ENCODE peak calls at places on chromosome 13, in five cellular contexts. One of them, this sample, is unnamed.

GRCh38 chr13:109175666-109176065 is 546.3 kb downstream of the MYO16 start:
- DNase-seq in K562: no peak
- DNase-seq in GM12878: no peak
- DNase-seq in HepG2: no peak
- DNase-seq in H1: no peak
- DNase-seq in this sample: no peak

GRCh38 chr13:93286047-93286446 is 59.4 kb downstream of the GPC6 start:
- DNase-seq in K562: no peak
- DNase-seq in GM12878: no peak
- DNase-seq in HepG2: no peak
- DNase-seq in H1: no peak
- DNase-seq in this sample: no peak

GRCh38 chr13:50230365-50230978 is 215.2 kb downstream of the KCNRG start:
- DNase-seq in K562: no peak
- DNase-seq in GM12878: no peak
- DNase-seq in HepG2: peak
- DNase-seq in H1: no peak
- DNase-seq in this sample: no peak

GRCh38 chr13:99800004-99800403 is 171.6 kb downstream of the ZIC5 start:
- DNase-seq in K562: peak
- DNase-seq in GM12878: no peak
- DNase-seq in HepG2: no peak
- DNase-seq in H1: no peak
- DNase-seq in this sample: no peak

GRCh38 chr13:31530883-31531282 is 208.4 kb upstream of the RXFP2 start:
- DNase-seq in K562: no peak
- DNase-seq in GM12878: no peak
- DNase-seq in HepG2: no peak
- DNase-seq in H1: no peak
- DNase-seq in this sample: no peak

GRCh38 chr13:109348514-109349340 is 437.7 kb downstream of the IRS2 start:
- DNase-seq in K562: no peak
- DNase-seq in GM12878: no peak
- DNase-seq in HepG2: no peak
- DNase-seq in H1: no peak
- DNase-seq in this sample: no peak

GRCh38 chr13:113620036-113620435 is 35.5 kb downstream of the TFDP1 start:
- DNase-seq in K562: no peak
- DNase-seq in GM12878: no peak
- DNase-seq in HepG2: no peak
- DNase-seq in H1: no peak
- DNase-seq in this sample: peak

GRCh38 chr13:66665991-66666390 is 564.1 kb downstream of the PCDH9 start:
- DNase-seq in K562: no peak
- DNase-seq in GM12878: no peak
- DNase-seq in HepG2: no peak
- DNase-seq in H1: no peak
- DNase-seq in this sample: peak

GRCh38 chr13:30618938-30619289 is 1.2 kb downstream of the USPL1 start:
- DNase-seq in K562: no peak
- DNase-seq in GM12878: no peak
- DNase-seq in HepG2: no peak
- DNase-seq in H1: no peak
- DNase-seq in this sample: no peak

GRCh38 chr13:80029170-80029569 is 311.8 kb downstream of the SPRY2 start:
- DNase-seq in K562: no peak
- DNase-seq in GM12878: no peak
- DNase-seq in HepG2: no peak
- DNase-seq in H1: no peak
- DNase-seq in this sample: no peak

GRCh38 chr13:98878421-98879126 is 99.3 kb downstream of the DOCK9 start:
- DNase-seq in K562: no peak
- DNase-seq in GM12878: no peak
- DNase-seq in HepG2: no peak
- DNase-seq in H1: no peak
- DNase-seq in this sample: no peak

GRCh38 chr13:40781717-40782116 is 7.7 kb upstream of the SLC25A15 start:
- DNase-seq in K562: no peak
- DNase-seq in GM12878: no peak
- DNase-seq in HepG2: no peak
- DNase-seq in H1: no peak
- DNase-seq in this sample: no peak

GRCh38 chr13:61202042-61202441 is 213.6 kb downstream of the PCDH20 start:
- DNase-seq in K562: no peak
- DNase-seq in GM12878: no peak
- DNase-seq in HepG2: no peak
- DNase-seq in H1: no peak
- DNase-seq in this sample: no peak
- TF ChIP-seq CHD2 in K562: no peak
- TF ChIP-seq CHD2 in GM12878: no peak
- TF ChIP-seq CHD2 in HepG2: no peak
- TF ChIP-seq CHD2 in H1: no peak
- TF ChIP-seq CHD2 in this sample: no peak

DNA sequence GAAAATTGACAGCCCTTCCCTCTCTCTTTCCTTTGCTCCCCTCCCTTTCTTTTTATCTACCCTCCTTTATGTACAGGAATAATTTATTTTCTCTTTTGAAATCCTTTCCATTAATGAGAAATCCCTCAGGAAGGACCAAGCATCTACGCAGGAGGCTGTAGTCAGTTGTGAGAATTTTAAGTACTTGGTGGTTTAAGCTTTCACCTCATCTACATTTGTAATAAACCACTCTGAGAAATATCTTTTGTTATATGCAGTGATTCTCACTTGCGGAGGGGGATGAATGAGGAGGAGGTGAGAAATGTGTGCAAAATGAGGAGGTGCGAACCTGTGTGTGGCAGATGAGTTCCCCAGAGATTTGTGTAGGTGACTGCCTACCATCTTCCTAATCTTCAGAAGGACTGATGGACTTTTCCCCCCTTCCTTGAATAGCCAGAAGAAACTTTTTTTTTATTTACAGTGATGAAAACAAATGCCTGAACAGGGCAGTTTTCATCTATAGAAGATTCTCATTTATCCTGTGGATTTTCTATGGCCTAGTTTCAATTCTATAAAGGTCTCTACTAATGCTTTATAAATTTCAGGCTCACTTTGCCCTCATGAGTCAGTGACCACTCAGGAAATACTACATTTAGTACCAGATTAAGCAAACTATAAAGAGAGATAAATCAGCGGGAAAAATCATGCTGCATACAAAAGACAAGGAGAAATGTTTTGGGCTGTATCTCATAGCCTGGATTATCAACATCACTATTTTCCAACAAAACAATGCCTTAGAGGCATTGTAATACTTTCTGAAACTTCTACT is 118.3 kb downstream of the LHFPL6 start:
- DNase-seq in K562: no peak
- DNase-seq in GM12878: no peak
- DNase-seq in HepG2: no peak
- DNase-seq in H1: no peak
- DNase-seq in this sample: no peak
- TF ChIP-seq JUND in K562: no peak
- TF ChIP-seq JUND in GM12878: no peak
- TF ChIP-seq JUND in HepG2: no peak
- TF ChIP-seq JUND in H1: no peak
- TF ChIP-seq JUND in this sample: peak

DNA sequence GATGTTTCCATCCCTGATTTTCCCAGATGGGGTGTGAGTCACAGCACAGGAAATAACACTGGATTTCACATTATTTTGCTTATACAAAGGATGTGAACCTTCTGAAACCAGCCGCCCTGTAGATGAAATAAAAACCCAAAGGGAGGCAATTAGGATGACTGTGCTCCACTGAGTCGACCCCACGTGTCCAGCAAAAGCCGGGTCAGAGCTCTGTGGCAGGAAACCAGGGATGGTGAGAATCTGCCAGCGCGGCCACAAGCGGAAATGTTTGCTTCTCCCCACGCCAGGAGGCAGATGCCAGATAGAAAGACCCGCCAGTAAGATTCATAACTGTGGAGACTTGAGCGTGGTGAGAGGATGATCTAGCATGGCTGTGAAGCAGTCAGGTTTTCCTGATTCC is 764.4 kb downstream of the LIG4 start:
- DNase-seq in K562: no peak
- DNase-seq in GM12878: no peak
- DNase-seq in HepG2: no peak
- DNase-seq in H1: no peak
- DNase-seq in this sample: no peak
- TF ChIP-seq CHD2 in K562: no peak
- TF ChIP-seq CHD2 in GM12878: no peak
- TF ChIP-seq CHD2 in HepG2: no peak
- TF ChIP-seq CHD2 in H1: no peak
- TF ChIP-seq CHD2 in this sample: no peak

DNA sequence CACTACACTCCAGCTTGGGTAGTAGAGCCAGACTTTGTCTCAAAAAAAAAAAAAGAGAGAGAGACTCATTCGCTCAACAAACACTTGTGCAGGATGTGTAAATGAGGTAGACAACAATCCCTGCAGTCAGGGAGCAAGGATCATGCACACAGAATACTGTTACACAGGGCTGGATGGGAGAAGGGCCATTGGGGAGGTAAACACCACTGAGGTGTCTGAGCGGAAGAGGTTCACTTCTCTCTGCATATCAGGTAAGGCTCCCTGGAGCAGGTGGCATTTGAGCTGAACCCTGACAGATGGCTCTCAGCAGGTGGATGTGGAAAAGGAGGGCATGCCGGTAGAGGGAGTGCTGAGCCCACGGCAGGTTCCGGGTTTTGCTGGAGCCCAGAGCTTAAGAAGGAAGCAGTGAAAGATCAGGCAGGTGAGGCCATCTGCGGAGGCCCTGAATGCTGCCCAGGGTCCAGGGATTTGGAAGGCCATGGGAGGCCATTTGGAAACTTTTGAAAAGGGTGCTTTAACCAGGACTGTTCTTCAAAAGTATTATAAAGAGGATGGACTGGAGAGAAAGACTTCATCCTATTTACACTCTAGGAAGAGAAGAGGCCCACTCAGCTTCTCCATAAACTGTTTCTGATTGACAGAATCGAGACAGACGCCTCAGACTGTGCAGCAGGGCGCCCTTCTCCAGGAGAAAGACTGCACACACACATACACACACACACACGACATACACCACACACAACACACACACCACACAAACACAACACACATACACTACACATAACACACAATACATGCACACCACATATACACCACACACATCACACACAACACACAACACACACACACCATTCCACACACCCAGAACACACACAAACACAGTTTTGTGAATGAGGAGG is 199.4 kb downstream of the USP12 start:
- DNase-seq in K562: peak
- DNase-seq in GM12878: no peak
- DNase-seq in HepG2: peak
- DNase-seq in H1: peak
- DNase-seq in this sample: no peak
- TF ChIP-seq JUND in K562: no peak
- TF ChIP-seq JUND in GM12878: no peak
- TF ChIP-seq JUND in HepG2: no peak
- TF ChIP-seq JUND in H1: no peak
- TF ChIP-seq JUND in this sample: no peak

This sample was measured in SK-N-SH.